ENCODE peak calls at places on chromosomes 1 and 21, in nine cellular contexts. One of them, this sample, is unnamed.

GRCh38 chr1:93196591-93196990 is 16.1 kb downstream of the CCDC18 start:
- DNase-seq in RCC 7860: peak
- DNase-seq in naive B cell: no peak
- DNase-seq in Peyer's patch: no peak
- DNase-seq in AG20443: peak
- DNase-seq in stimulated activated CD4-positive, alpha-beta T cell treated with anti-CD3 and anti-CD28 coated beads, Interleukin-2, amount 100 ng/mL, for 48 hours: no peak
- DNase-seq in fibroblast of mammary gland: peak
- DNase-seq in GM12891: no peak
- DNase-seq in NCI-H524: no peak
- DNase-seq in this sample: no peak

GRCh38 chr1:182149411-182149965 is 88.0 kb upstream of the ZNF648 start:
- DNase-seq in RCC 7860: no peak
- DNase-seq in naive B cell: no peak
- DNase-seq in Peyer's patch: peak
- DNase-seq in AG20443: peak
- DNase-seq in stimulated activated CD4-positive, alpha-beta T cell treated with anti-CD3 and anti-CD28 coated beads, Interleukin-2, amount 100 ng/mL, for 48 hours: no peak
- DNase-seq in fibroblast of mammary gland: peak
- DNase-seq in GM12891: no peak
- DNase-seq in NCI-H524: no peak
- DNase-seq in this sample: peak

GRCh38 chr1:36160949-36161485 is 5.1 kb downstream of the MAP7D1 start:
- DNase-seq in RCC 7860: peak
- DNase-seq in naive B cell: peak
- DNase-seq in Peyer's patch: peak
- DNase-seq in AG20443: peak
- DNase-seq in stimulated activated CD4-positive, alpha-beta T cell treated with anti-CD3 and anti-CD28 coated beads, Interleukin-2, amount 100 ng/mL, for 48 hours: peak
- DNase-seq in fibroblast of mammary gland: peak
- DNase-seq in GM12891: no peak
- DNase-seq in NCI-H524: no peak
- DNase-seq in this sample: peak

GRCh38 chr1:56920551-56920950 is 45.3 kb downstream of the C8B start:
- DNase-seq in RCC 7860: no peak
- DNase-seq in naive B cell: no peak
- DNase-seq in Peyer's patch: no peak
- DNase-seq in AG20443: peak
- DNase-seq in stimulated activated CD4-positive, alpha-beta T cell treated with anti-CD3 and anti-CD28 coated beads, Interleukin-2, amount 100 ng/mL, for 48 hours: no peak
- DNase-seq in fibroblast of mammary gland: peak
- DNase-seq in GM12891: no peak
- DNase-seq in NCI-H524: peak
- DNase-seq in this sample: no peak

GRCh38 chr1:236392182-236392581 is 1.9 kb upstream of the EDARADD start:
- DNase-seq in RCC 7860: no peak
- DNase-seq in naive B cell: no peak
- DNase-seq in Peyer's patch: no peak
- DNase-seq in AG20443: no peak
- DNase-seq in stimulated activated CD4-positive, alpha-beta T cell treated with anti-CD3 and anti-CD28 coated beads, Interleukin-2, amount 100 ng/mL, for 48 hours: no peak
- DNase-seq in fibroblast of mammary gland: no peak
- DNase-seq in GM12891: no peak
- DNase-seq in NCI-H524: no peak
- DNase-seq in this sample: no peak

GRCh38 chr1:173388352-173388751 is 88.8 kb upstream of the PRDX6 start:
- DNase-seq in RCC 7860: no peak
- DNase-seq in naive B cell: no peak
- DNase-seq in Peyer's patch: no peak
- DNase-seq in AG20443: no peak
- DNase-seq in stimulated activated CD4-positive, alpha-beta T cell treated with anti-CD3 and anti-CD28 coated beads, Interleukin-2, amount 100 ng/mL, for 48 hours: no peak
- DNase-seq in fibroblast of mammary gland: no peak
- DNase-seq in GM12891: no peak
- DNase-seq in NCI-H524: no peak
- DNase-seq in this sample: no peak

GRCh38 chr21:14830307-14830706 is 234.5 kb downstream of the NRIP1 start:
- DNase-seq in RCC 7860: no peak
- DNase-seq in naive B cell: no peak
- DNase-seq in Peyer's patch: no peak
- DNase-seq in AG20443: no peak
- DNase-seq in stimulated activated CD4-positive, alpha-beta T cell treated with anti-CD3 and anti-CD28 coated beads, Interleukin-2, amount 100 ng/mL, for 48 hours: no peak
- DNase-seq in fibroblast of mammary gland: no peak
- DNase-seq in GM12891: no peak
- DNase-seq in NCI-H524: no peak
- DNase-seq in this sample: no peak

GRCh38 chr1:35573198-35573775 is at the start of gene TFAP2E:
- DNase-seq in RCC 7860: no peak
- DNase-seq in naive B cell: no peak
- DNase-seq in Peyer's patch: peak
- DNase-seq in AG20443: peak
- DNase-seq in stimulated activated CD4-positive, alpha-beta T cell treated with anti-CD3 and anti-CD28 coated beads, Interleukin-2, amount 100 ng/mL, for 48 hours: no peak
- DNase-seq in fibroblast of mammary gland: peak
- DNase-seq in GM12891: no peak
- DNase-seq in NCI-H524: peak
- DNase-seq in this sample: no peak

GRCh38 chr1:221722254-221723017 is 19.5 kb downstream of the DUSP10 start:
- DNase-seq in RCC 7860: no peak
- DNase-seq in naive B cell: no peak
- DNase-seq in Peyer's patch: no peak
- DNase-seq in AG20443: no peak
- DNase-seq in stimulated activated CD4-positive, alpha-beta T cell treated with anti-CD3 and anti-CD28 coated beads, Interleukin-2, amount 100 ng/mL, for 48 hours: no peak
- DNase-seq in fibroblast of mammary gland: no peak
- DNase-seq in GM12891: no peak
- DNase-seq in NCI-H524: no peak
- DNase-seq in this sample: no peak

GRCh38 chr1:152513081-152513480 is 1.2 kb upstream of the CRCT1 start:
- DNase-seq in RCC 7860: no peak
- DNase-seq in naive B cell: no peak
- DNase-seq in Peyer's patch: no peak
- DNase-seq in AG20443: no peak
- DNase-seq in stimulated activated CD4-positive, alpha-beta T cell treated with anti-CD3 and anti-CD28 coated beads, Interleukin-2, amount 100 ng/mL, for 48 hours: no peak
- DNase-seq in fibroblast of mammary gland: no peak
- DNase-seq in GM12891: no peak
- DNase-seq in NCI-H524: no peak
- DNase-seq in this sample: no peak

GRCh38 chr1:53410100-53410541 is 49.1 kb upstream of the DMRTB1 start:
- DNase-seq in RCC 7860: peak
- DNase-seq in naive B cell: no peak
- DNase-seq in Peyer's patch: no peak
- DNase-seq in AG20443: peak
- DNase-seq in stimulated activated CD4-positive, alpha-beta T cell treated with anti-CD3 and anti-CD28 coated beads, Interleukin-2, amount 100 ng/mL, for 48 hours: no peak
- DNase-seq in fibroblast of mammary gland: peak
- DNase-seq in GM12891: no peak
- DNase-seq in NCI-H524: peak
- DNase-seq in this sample: peak

GRCh38 chr1:115289940-115290339 is 48.1 kb downstream of the NGF start:
- DNase-seq in RCC 7860: no peak
- DNase-seq in naive B cell: no peak
- DNase-seq in Peyer's patch: no peak
- DNase-seq in AG20443: no peak
- DNase-seq in stimulated activated CD4-positive, alpha-beta T cell treated with anti-CD3 and anti-CD28 coated beads, Interleukin-2, amount 100 ng/mL, for 48 hours: no peak
- DNase-seq in fibroblast of mammary gland: no peak
- DNase-seq in GM12891: no peak
- DNase-seq in NCI-H524: no peak
- DNase-seq in this sample: no peak

GRCh38 chr1:14939527-14940284 is 213.8 kb upstream of the TMEM51 start:
- DNase-seq in RCC 7860: peak
- DNase-seq in naive B cell: no peak
- DNase-seq in Peyer's patch: no peak
- DNase-seq in AG20443: peak
- DNase-seq in stimulated activated CD4-positive, alpha-beta T cell treated with anti-CD3 and anti-CD28 coated beads, Interleukin-2, amount 100 ng/mL, for 48 hours: no peak
- DNase-seq in fibroblast of mammary gland: peak
- DNase-seq in GM12891: no peak
- DNase-seq in NCI-H524: no peak
- DNase-seq in this sample: no peak

GRCh38 chr1:42163114-42163513 is 1.4 kb downstream of the GUCA2A start:
- DNase-seq in RCC 7860: no peak
- DNase-seq in naive B cell: no peak
- DNase-seq in Peyer's patch: no peak
- DNase-seq in AG20443: no peak
- DNase-seq in stimulated activated CD4-positive, alpha-beta T cell treated with anti-CD3 and anti-CD28 coated beads, Interleukin-2, amount 100 ng/mL, for 48 hours: no peak
- DNase-seq in fibroblast of mammary gland: peak
- DNase-seq in GM12891: no peak
- DNase-seq in NCI-H524: no peak
- DNase-seq in this sample: no peak

GRCh38 chr1:88983791-88984552 is 8.5 kb downstream of the KYAT3 start:
- DNase-seq in RCC 7860: peak
- DNase-seq in naive B cell: peak
- DNase-seq in Peyer's patch: no peak
- DNase-seq in AG20443: peak
- DNase-seq in stimulated activated CD4-positive, alpha-beta T cell treated with anti-CD3 and anti-CD28 coated beads, Interleukin-2, amount 100 ng/mL, for 48 hours: no peak
- DNase-seq in fibroblast of mammary gland: peak
- DNase-seq in GM12891: no peak
- DNase-seq in NCI-H524: peak
- DNase-seq in this sample: peak

GRCh38 chr1:233605205-233605604 is 8.7 kb upstream of the KCNK1 start:
- DNase-seq in RCC 7860: no peak
- DNase-seq in naive B cell: no peak
- DNase-seq in Peyer's patch: no peak
- DNase-seq in AG20443: no peak
- DNase-seq in stimulated activated CD4-positive, alpha-beta T cell treated with anti-CD3 and anti-CD28 coated beads, Interleukin-2, amount 100 ng/mL, for 48 hours: no peak
- DNase-seq in fibroblast of mammary gland: no peak
- DNase-seq in GM12891: no peak
- DNase-seq in NCI-H524: no peak
- DNase-seq in this sample: no peak

GRCh38 chr1:155085504-155086181 is 7.0 kb downstream of the EFNA3 start:
- DNase-seq in RCC 7860: peak
- DNase-seq in naive B cell: peak
- DNase-seq in Peyer's patch: peak
- DNase-seq in AG20443: peak
- DNase-seq in stimulated activated CD4-positive, alpha-beta T cell treated with anti-CD3 and anti-CD28 coated beads, Interleukin-2, amount 100 ng/mL, for 48 hours: peak
- DNase-seq in fibroblast of mammary gland: peak
- DNase-seq in GM12891: no peak
- DNase-seq in NCI-H524: peak
- DNase-seq in this sample: peak

GRCh38 chr1:14681182-14681581 is 82.7 kb downstream of the KAZN start:
- DNase-seq in RCC 7860: peak
- DNase-seq in naive B cell: no peak
- DNase-seq in Peyer's patch: no peak
- DNase-seq in AG20443: peak
- DNase-seq in stimulated activated CD4-positive, alpha-beta T cell treated with anti-CD3 and anti-CD28 coated beads, Interleukin-2, amount 100 ng/mL, for 48 hours: no peak
- DNase-seq in fibroblast of mammary gland: no peak
- DNase-seq in GM12891: no peak
- DNase-seq in NCI-H524: no peak
- DNase-seq in this sample: no peak

GRCh38 chr1:54803761-54804470 is 2.8 kb upstream of the TTC22 start:
- DNase-seq in RCC 7860: peak
- DNase-seq in naive B cell: no peak
- DNase-seq in Peyer's patch: peak
- DNase-seq in AG20443: peak
- DNase-seq in stimulated activated CD4-positive, alpha-beta T cell treated with anti-CD3 and anti-CD28 coated beads, Interleukin-2, amount 100 ng/mL, for 48 hours: no peak
- DNase-seq in fibroblast of mammary gland: peak
- DNase-seq in GM12891: no peak
- DNase-seq in NCI-H524: no peak
- DNase-seq in this sample: no peak

GRCh38 chr1:44628962-44629756 is 45.1 kb downstream of the TMEM53 start:
- DNase-seq in RCC 7860: peak
- DNase-seq in naive B cell: no peak
- DNase-seq in Peyer's patch: no peak
- DNase-seq in AG20443: peak
- DNase-seq in stimulated activated CD4-positive, alpha-beta T cell treated with anti-CD3 and anti-CD28 coated beads, Interleukin-2, amount 100 ng/mL, for 48 hours: no peak
- DNase-seq in fibroblast of mammary gland: peak
- DNase-seq in GM12891: no peak
- DNase-seq in NCI-H524: no peak
- DNase-seq in this sample: no peak

GRCh38 chr1:175132456-175132855 is 60.1 kb downstream of the KIAA0040 start:
- DNase-seq in RCC 7860: no peak
- DNase-seq in naive B cell: no peak
- DNase-seq in Peyer's patch: no peak
- DNase-seq in AG20443: peak
- DNase-seq in stimulated activated CD4-positive, alpha-beta T cell treated with anti-CD3 and anti-CD28 coated beads, Interleukin-2, amount 100 ng/mL, for 48 hours: no peak
- DNase-seq in fibroblast of mammary gland: peak
- DNase-seq in GM12891: no peak
- DNase-seq in NCI-H524: no peak
- DNase-seq in this sample: no peak

GRCh38 chr1:205633421-205633976 is 1.7 kb upstream of the ELK4 start:
- DNase-seq in RCC 7860: no peak
- DNase-seq in naive B cell: no peak
- DNase-seq in Peyer's patch: no peak
- DNase-seq in AG20443: peak
- DNase-seq in stimulated activated CD4-positive, alpha-beta T cell treated with anti-CD3 and anti-CD28 coated beads, Interleukin-2, amount 100 ng/mL, for 48 hours: no peak
- DNase-seq in fibroblast of mammary gland: peak
- DNase-seq in GM12891: no peak
- DNase-seq in NCI-H524: no peak
- DNase-seq in this sample: no peak

GRCh38 chr1:50422946-50423669 is at the start of gene DMRTA2:
- DNase-seq in RCC 7860: no peak
- DNase-seq in naive B cell: no peak
- DNase-seq in Peyer's patch: no peak
- DNase-seq in AG20443: peak
- DNase-seq in stimulated activated CD4-positive, alpha-beta T cell treated with anti-CD3 and anti-CD28 coated beads, Interleukin-2, amount 100 ng/mL, for 48 hours: no peak
- DNase-seq in fibroblast of mammary gland: peak
- DNase-seq in GM12891: no peak
- DNase-seq in NCI-H524: peak
- DNase-seq in this sample: no peak

GRCh38 chr1:110012100-110012499 is 22.3 kb upstream of the STRIP1 start:
- DNase-seq in RCC 7860: no peak
- DNase-seq in naive B cell: peak
- DNase-seq in Peyer's patch: peak
- DNase-seq in AG20443: no peak
- DNase-seq in stimulated activated CD4-positive, alpha-beta T cell treated with anti-CD3 and anti-CD28 coated beads, Interleukin-2, amount 100 ng/mL, for 48 hours: no peak
- DNase-seq in fibroblast of mammary gland: no peak
- DNase-seq in GM12891: peak
- DNase-seq in NCI-H524: no peak
- DNase-seq in this sample: no peak

GRCh38 chr1:110337704-110338199 is 1.4 kb upstream of the RBM15 start:
- DNase-seq in RCC 7860: peak
- DNase-seq in naive B cell: no peak
- DNase-seq in Peyer's patch: peak
- DNase-seq in AG20443: peak
- DNase-seq in stimulated activated CD4-positive, alpha-beta T cell treated with anti-CD3 and anti-CD28 coated beads, Interleukin-2, amount 100 ng/mL, for 48 hours: peak
- DNase-seq in fibroblast of mammary gland: no peak
- DNase-seq in GM12891: peak
- DNase-seq in NCI-H524: peak
- DNase-seq in this sample: peak

GRCh38 chr1:163395767-163396166 is 74.0 kb downstream of the NUF2 start:
- DNase-seq in RCC 7860: no peak
- DNase-seq in naive B cell: no peak
- DNase-seq in Peyer's patch: no peak
- DNase-seq in AG20443: no peak
- DNase-seq in stimulated activated CD4-positive, alpha-beta T cell treated with anti-CD3 and anti-CD28 coated beads, Interleukin-2, amount 100 ng/mL, for 48 hours: no peak
- DNase-seq in fibroblast of mammary gland: no peak
- DNase-seq in GM12891: no peak
- DNase-seq in NCI-H524: no peak
- DNase-seq in this sample: no peak

GRCh38 chr1:200525167-200526123 is 95.1 kb downstream of the KIF14 start:
- DNase-seq in RCC 7860: peak
- DNase-seq in naive B cell: no peak
- DNase-seq in Peyer's patch: no peak
- DNase-seq in AG20443: peak
- DNase-seq in stimulated activated CD4-positive, alpha-beta T cell treated with anti-CD3 and anti-CD28 coated beads, Interleukin-2, amount 100 ng/mL, for 48 hours: no peak
- DNase-seq in fibroblast of mammary gland: peak
- DNase-seq in GM12891: no peak
- DNase-seq in NCI-H524: no peak
- DNase-seq in this sample: no peak

GRCh38 chr1:209622841-209623829 is 29.1 kb downstream of the LAMB3 start:
- DNase-seq in RCC 7860: no peak
- DNase-seq in naive B cell: no peak
- DNase-seq in Peyer's patch: peak
- DNase-seq in AG20443: no peak
- DNase-seq in stimulated activated CD4-positive, alpha-beta T cell treated with anti-CD3 and anti-CD28 coated beads, Interleukin-2, amount 100 ng/mL, for 48 hours: no peak
- DNase-seq in fibroblast of mammary gland: no peak
- DNase-seq in GM12891: no peak
- DNase-seq in NCI-H524: peak
- DNase-seq in this sample: no peak

GRCh38 chr1:156465747-156466365 is 34.7 kb downstream of the MEF2D start:
- DNase-seq in RCC 7860: no peak
- DNase-seq in naive B cell: no peak
- DNase-seq in Peyer's patch: no peak
- DNase-seq in AG20443: no peak
- DNase-seq in stimulated activated CD4-positive, alpha-beta T cell treated with anti-CD3 and anti-CD28 coated beads, Interleukin-2, amount 100 ng/mL, for 48 hours: no peak
- DNase-seq in fibroblast of mammary gland: peak
- DNase-seq in GM12891: no peak
- DNase-seq in NCI-H524: peak
- DNase-seq in this sample: peak

This sample was measured in NB4.